ENCODE peak calls at places on chromosomes 12 and 14, in seven cellular contexts. J is astrocyte of the cerebellum, Z is left lung, B is H1, R is IMR-90, U is BJ, F is AG09309. C is an unnamed sample.

GRCh38 chr14:103726474-103726873 is 10.9 kb downstream of the ZFYVE21 start:
- DNase-seq in J (no peak), Z (peak), B (no peak), R (no peak), U (no peak), F (no peak), C (no peak)

GRCh38 chr12:132206093-132206434 is 61.8 kb downstream of the NOC4L start:
- DNase-seq in J (no peak), Z (no peak), B (no peak), R (no peak), U (no peak), F (no peak), C (no peak)

GRCh38 chr14:74407801-74408154 is 18.2 kb downstream of the SYNDIG1L start:
- DNase-seq in J (no peak), Z (no peak), B (no peak), R (no peak), U (no peak), F (no peak), C (no peak)

GRCh38 chr12:15536446-15536845 is 214.1 kb downstream of the PTPRO start:
- DNase-seq in J (no peak), Z (no peak), B (no peak), R (no peak), U (no peak), F (no peak), C (no peak)

GRCh38 chr12:54139030-54139429 is 49.8 kb downstream of the SMUG1 start:
- DNase-seq in J (no peak), Z (no peak), B (no peak), R (no peak), U (no peak), F (no peak), C (no peak)

GRCh38 chr14:52706286-52706685 is 714 bp upstream of the PSMC6 start:
- DNase-seq in J (no peak), Z (no peak), B (no peak), R (peak), U (no peak), F (no peak), C (no peak)

GRCh38 chr14:79820866-79821535 is 390.3 kb downstream of the DIO2 start:
- DNase-seq in J (no peak), Z (no peak), B (no peak), R (no peak), U (no peak), F (no peak), C (no peak)

GRCh38 chr14:78985668-78986073 is 815.5 kb downstream of the NRXN3 start:
- DNase-seq in J (peak), Z (no peak), B (peak), R (no peak), U (no peak), F (no peak), C (no peak)

GRCh38 chr12:119156401-119156800 is 22.3 kb upstream of the HSPB8 start:
- DNase-seq in J (no peak), Z (peak), B (peak), R (no peak), U (no peak), F (no peak), C (no peak)

GRCh38 chr12:124744659-124745467 is 118.8 kb downstream of the SCARB1 start:
- DNase-seq in J (no peak), Z (no peak), B (peak), R (no peak), U (no peak), F (no peak), C (no peak)

GRCh38 chr14:60643443-60644402 is 5.6 kb downstream of the SIX1 start:
- DNase-seq in J (no peak), Z (no peak), B (no peak), R (peak), U (no peak), F (peak), C (no peak)

GRCh38 chr14:90111895-90112534 is 50.2 kb downstream of the KCNK13 start:
- DNase-seq in J (peak), Z (no peak), B (no peak), R (peak), U (no peak), F (no peak), C (no peak)

GRCh38 chr14:59020382-59020781 is 168.1 kb upstream of the DAAM1 start:
- DNase-seq in J (peak), Z (no peak), B (no peak), R (peak), U (no peak), F (no peak), C (no peak)

GRCh38 chr14:104467236-104467635 is 112.3 kb upstream of the C14orf180 start:
- DNase-seq in J (no peak), Z (no peak), B (peak), R (no peak), U (no peak), F (no peak), C (no peak)

GRCh38 chr12:124273630-124274029 is 21.3 kb upstream of the RFLNA start:
- DNase-seq in J (no peak), Z (no peak), B (peak), R (peak), U (no peak), F (no peak), C (no peak)

GRCh38 chr12:78060186-78060585 is 229.5 kb downstream of the NAV3 start:
- DNase-seq in J (peak), Z (no peak), B (no peak), R (peak), U (no peak), F (no peak), C (no peak)

GRCh38 chr12:67155863-67156262 is 113.3 kb upstream of the CAND1 start:
- DNase-seq in J (no peak), Z (no peak), B (no peak), R (peak), U (no peak), F (no peak), C (no peak)

GRCh38 chr12:95944108-95944704 is 1.1 kb downstream of the AMDHD1 start:
- DNase-seq in J (no peak), Z (no peak), B (no peak), R (no peak), U (no peak), F (no peak), C (no peak)
- H3K4me3 ChIP-seq in J (no peak), Z (peak), B (no peak), R (no peak), U (no peak), F (no peak), C (no peak)

GRCh38 chr12:64858882-64859281 is 34.4 kb downstream of the TBC1D30 start:
- DNase-seq in J (no peak), Z (no peak), B (no peak), R (no peak), U (no peak), F (no peak), C (no peak)
- TF ChIP-seq CTCF in J (no peak), Z (no peak), B (no peak), R (no peak), U (no peak), F (no peak), C (no peak)

GRCh38 chr12:74889563-74890236 is 319.9 kb downstream of the KCNC2 start:
- DNase-seq in J (no peak), Z (no peak), B (no peak), R (peak), U (no peak), F (no peak), C (no peak)

GRCh38 chr12:74892057-74892633 is 317.5 kb downstream of the KCNC2 start:
- DNase-seq in J (no peak), Z (no peak), B (no peak), R (no peak), U (no peak), F (no peak), C (no peak)

GRCh38 chr12:74889073-74889472 is 320.6 kb downstream of the KCNC2 start:
- DNase-seq in J (no peak), Z (no peak), B (no peak), R (no peak), U (no peak), F (no peak), C (no peak)

GRCh38 chr12:74891276-74891675 is 318.4 kb downstream of the KCNC2 start:
- DNase-seq in J (no peak), Z (no peak), B (no peak), R (no peak), U (no peak), F (no peak), C (no peak)

GRCh38 chr12:74890237-74890599 is 319.4 kb downstream of the KCNC2 start:
- DNase-seq in J (peak), Z (no peak), B (no peak), R (peak), U (peak), F (peak), C (no peak)
- H3K4me3 ChIP-seq in J (no peak), Z (no peak), B (no peak), R (no peak), U (no peak), F (no peak), C (no peak)

DNA sequence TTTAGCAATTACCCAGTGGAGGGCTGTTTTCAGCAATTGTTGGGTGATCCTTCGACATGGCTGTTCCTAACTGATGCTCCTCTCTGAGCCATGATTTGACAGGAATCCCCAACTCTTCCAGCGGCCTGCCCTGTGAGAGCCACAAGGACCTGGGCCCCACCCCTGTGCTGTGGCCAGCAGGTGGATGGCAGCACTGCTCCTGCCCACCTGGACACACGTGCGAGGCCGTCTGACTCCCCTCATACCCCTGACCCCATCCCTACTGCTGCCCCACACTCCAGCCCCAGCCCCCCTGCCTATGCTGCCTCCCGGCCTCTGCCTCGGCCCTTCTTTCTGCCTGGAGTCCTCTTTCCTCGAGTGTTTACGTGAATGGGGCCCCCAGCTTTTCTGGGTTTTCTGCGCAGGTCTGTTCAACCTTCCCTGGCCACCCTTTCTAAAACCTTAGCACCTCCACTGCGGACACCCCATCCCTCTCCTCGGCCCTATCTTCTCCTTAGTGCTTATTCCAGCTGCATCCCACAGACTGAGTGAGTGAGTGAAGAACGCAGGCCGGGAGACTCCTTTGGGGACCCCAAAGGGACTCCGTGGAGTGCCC is 111.4 kb downstream of the DICER1 start:
- DNase-seq in J (no peak), Z (no peak), B (no peak), R (no peak), U (no peak), F (no peak), C (no peak)
- TF ChIP-seq CTCF in J (no peak), Z (no peak), B (no peak), R (no peak), U (no peak), F (no peak), C (no peak)

DNA sequence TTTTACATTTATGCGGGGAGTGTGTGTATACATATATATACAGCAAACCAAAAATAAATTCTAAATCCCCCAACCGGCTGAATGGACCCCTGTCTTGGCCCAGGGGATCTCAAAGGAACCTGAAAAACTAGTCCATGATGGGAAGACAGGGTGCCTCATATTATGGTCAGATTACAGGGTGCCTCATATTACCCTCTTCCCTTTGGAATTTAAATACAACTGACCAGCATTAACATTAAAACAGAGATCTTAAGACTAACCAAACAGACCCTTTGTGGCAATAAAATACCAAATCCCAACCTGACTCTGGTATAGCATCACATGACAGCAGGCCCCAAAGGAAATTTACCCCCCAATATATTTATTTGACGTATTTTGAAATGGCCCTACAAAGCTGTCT is 17.0 kb downstream of the GSTZ1 start:
- DNase-seq in J (no peak), Z (no peak), B (no peak), R (no peak), U (no peak), F (no peak), C (no peak)
- H3K4me3 ChIP-seq in J (no peak), Z (no peak), B (no peak), R (no peak), U (no peak), F (no peak), C (no peak)

DNA sequence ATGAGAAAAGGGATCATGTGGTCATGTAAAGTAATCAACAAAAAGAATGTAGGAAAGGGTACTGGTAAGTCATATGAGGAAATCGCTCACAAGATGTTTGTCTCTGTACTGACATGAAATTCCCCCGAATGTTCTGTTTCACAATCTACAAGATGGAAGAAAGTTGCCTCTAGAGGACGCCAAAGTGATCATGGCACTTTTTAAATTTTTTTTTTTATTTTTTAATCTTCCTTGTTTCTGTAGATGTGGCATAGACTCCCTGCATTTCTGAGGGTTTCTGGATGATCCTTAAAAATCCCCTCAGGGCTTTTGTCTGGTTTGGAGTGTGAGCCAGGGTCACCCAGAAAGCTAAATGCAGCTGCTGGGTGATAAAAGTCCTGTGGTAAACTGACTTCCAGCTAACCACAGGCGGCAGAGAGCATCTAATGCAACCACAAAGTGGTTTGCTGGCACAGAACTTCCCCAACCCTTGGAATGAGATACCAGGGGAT is 393.6 kb downstream of the CCDC91 start:
- DNase-seq in J (peak), Z (no peak), B (no peak), R (peak), U (peak), F (peak), C (no peak)
- TF ChIP-seq CTCF in J (peak), Z (no peak), B (peak), R (peak), U (peak), F (peak), C (no peak)

GRCh38 chr12:25054783-25055144 is 105.9 kb upstream of the BCAT1 start:
- DNase-seq in J (peak), Z (no peak), B (no peak), R (peak), U (no peak), F (no peak), C (peak)
- H3K4me3 ChIP-seq in J (no peak), Z (peak), B (no peak), R (no peak), U (no peak), F (no peak), C (peak)

GRCh38 chr12:58252914-58253313 is 311.5 kb downstream of the ATP23 start:
- DNase-seq in J (no peak), Z (no peak), B (no peak), R (no peak), U (no peak), F (no peak), C (no peak)

GRCh38 chr12:58242803-58243628 is 301.6 kb downstream of the ATP23 start:
- DNase-seq in J (no peak), Z (no peak), B (no peak), R (peak), U (no peak), F (peak), C (no peak)

GRCh38 chr12:58249610-58250009 is 308.2 kb downstream of the ATP23 start:
- DNase-seq in J (no peak), Z (no peak), B (no peak), R (no peak), U (no peak), F (no peak), C (no peak)

GRCh38 chr12:58248599-58248998 is 307.2 kb downstream of the ATP23 start:
- DNase-seq in J (no peak), Z (no peak), B (no peak), R (no peak), U (no peak), F (no peak), C (no peak)

GRCh38 chr12:58247633-58248032 is 306.3 kb downstream of the ATP23 start:
- DNase-seq in J (no peak), Z (no peak), B (no peak), R (no peak), U (no peak), F (no peak), C (no peak)
- TF ChIP-seq CTCF in J (no peak), Z (no peak), B (peak), R (peak), U (peak), F (peak), C (no peak)

C was measured in CD8-positive, alpha-beta T cell.